ENCODE peak calls at places on chromosomes 3 and 15, in seven cellular contexts. O is AML-193; L is LoVo; Q is activated naive CD8-positive, alpha-beta T cell treated with anti-CD3 and anti-CD28 coated beads, Interleukin-2, amount 10 ng/mL, durations not matched to agents 7 days and 5 days; A is AG08395; F is brain microvascular endothelial cell; K is NCI-H1092 treated with DMSO at 0.1 percent for 48 hours. W is an unnamed sample.

GRCh38 chr3:127034990-127035652 is 52.2 kb downstream of the PLXNA1 start:
- DNase-seq in O (no peak), L (no peak), Q (no peak), A (no peak), F (no peak), K (no peak), W (no peak)

GRCh38 chr15:101115318-101115886 is 136.4 kb downstream of the CHSY1 start:
- DNase-seq in O (no peak), L (no peak), Q (no peak), A (no peak), F (no peak), K (no peak), W (no peak)

GRCh38 chr3:52481819-52482521 is 13.2 kb upstream of the STAB1 start:
- DNase-seq in O (peak; percentile 5), L (no peak), Q (no peak), A (no peak), F (no peak), K (no peak), W (no peak)

GRCh38 chr3:151156618-151157216 is 46.3 kb downstream of the GPR171 start:
- DNase-seq in O (peak; percentile 88), L (peak; percentile 67), Q (no peak), A (peak; percentile 38), F (peak; percentile 43), K (peak; percentile 39), W (peak; percentile 50)

GRCh38 chr3:133965906-133966305 is 63.8 kb downstream of the SLCO2A1 start:
- DNase-seq in O (no peak), L (no peak), Q (no peak), A (no peak), F (no peak), K (no peak), W (no peak)

GRCh38 chr3:14771593-14772497 is 46.9 kb upstream of the FGD5 start:
- DNase-seq in O (no peak), L (no peak), Q (peak; percentile 12), A (no peak), F (no peak), K (no peak), W (no peak)

GRCh38 chr3:48232232-48232631 is 8.7 kb upstream of the ZNF589 start:
- DNase-seq in O (no peak), L (no peak), Q (no peak), A (no peak), F (no peak), K (no peak), W (no peak)

GRCh38 chr3:90007786-90008499 is 900.5 kb downstream of the EPHA3 start:
- DNase-seq in O (peak; percentile 71), L (no peak), Q (no peak), A (no peak), F (no peak), K (peak; percentile 8), W (no peak)

GRCh38 chr3:196431193-196432136 is 762 bp downstream of the UBXN7 start:
- DNase-seq in O (peak; percentile 64), L (peak; percentile 29), Q (peak; percentile 60), A (peak; percentile 61), F (peak; percentile 40), K (peak; percentile 15), W (no peak)

GRCh38 chr3:100033184-100033583 is 81.1 kb downstream of the FILIP1L start:
- DNase-seq in O (no peak), L (no peak), Q (no peak), A (no peak), F (peak; percentile 80), K (no peak), W (no peak)

GRCh38 chr15:49155834-49156627 is 632 bp upstream of the COPS2 start:
- DNase-seq in O (no peak), L (peak; percentile 28), Q (no peak), A (peak; percentile 24), F (peak; percentile 42), K (no peak), W (no peak)

GRCh38 chr15:34726407-34727100 is 28.2 kb downstream of the GJD2 start:
- DNase-seq in O (no peak), L (no peak), Q (no peak), A (peak; percentile 61), F (no peak), K (no peak), W (no peak)

GRCh38 chr15:40340740-40341400 is at the start of gene CCDC9B:
- DNase-seq in O (peak; percentile 78), L (peak; percentile 94), Q (no peak), A (peak; percentile 91), F (peak; percentile 81), K (peak; percentile 82), W (no peak)

GRCh38 chr3:77227567-77227966 is 187.7 kb downstream of the ROBO2 start:
- DNase-seq in O (no peak), L (no peak), Q (no peak), A (no peak), F (no peak), K (no peak), W (no peak)

GRCh38 chr3:55968331-55968730 is 481.2 kb upstream of the WNT5A start:
- DNase-seq in O (no peak), L (no peak), Q (no peak), A (no peak), F (no peak), K (no peak), W (no peak)

GRCh38 chr3:69460034-69460433 is 74.1 kb upstream of the FRMD4B start:
- DNase-seq in O (no peak), L (no peak), Q (no peak), A (no peak), F (no peak), K (no peak), W (no peak)

GRCh38 chr15:51533672-51534398 is 88.7 kb downstream of the DMXL2 start:
- DNase-seq in O (no peak), L (no peak), Q (no peak), A (no peak), F (no peak), K (no peak), W (no peak)

GRCh38 chr15:64381000-64381751 is at the start of gene PCLAF:
- DNase-seq in O (peak; percentile 94), L (peak; percentile 99), Q (peak; percentile 89), A (peak; percentile 98), F (peak; percentile 97), K (peak; percentile 92), W (peak; percentile 98)

GRCh38 chr3:87173071-87173470 is 54.0 kb upstream of the CHMP2B start:
- DNase-seq in O (no peak), L (no peak), Q (no peak), A (no peak), F (peak; percentile 37), K (no peak), W (no peak)

GRCh38 chr3:94862703-94863102 is 799.8 kb downstream of the NSUN3 start:
- DNase-seq in O (peak; percentile 20), L (peak; percentile 2), Q (no peak), A (no peak), F (peak; percentile 26), K (peak; percentile 1), W (no peak)

GRCh38 chr3:147267431-147267830 is 138.9 kb downstream of the ZIC4 start:
- DNase-seq in O (no peak), L (no peak), Q (no peak), A (peak; percentile 3), F (peak; percentile 12), K (no peak), W (no peak)

GRCh38 chr3:61864886-61865285 is 303.5 kb downstream of the PTPRG start:
- DNase-seq in O (no peak), L (no peak), Q (no peak), A (peak; percentile 19), F (no peak), K (no peak), W (no peak)

W was measured in activated naive CD4-positive, alpha-beta T cell treated with anti-CD3 and anti-CD28 coated beads, Interleukin-2, amount 10 ng/mL, durations not matched to agents 7 days and 5 days.